ENCODE peak calls at places on chromosomes 11 and 22, in four cellular contexts. One of them, this sample, is unnamed.
A peak's percentile ranks its signal among the peaks of the same experiment; 100 is the strongest.

GRCh38 chr11:19892387-19892786 is 179.8 kb downstream of the NAV2 start:
- DNase-seq in anterior cingulate cortex: no peak
- DNase-seq in activated naive CD4-positive, alpha-beta T cell treated with anti-CD3 and anti-CD28 coated beads, Interleukin-2, amount 50 U/mL, for 72 hours: no peak
- DNase-seq in activated naive CD8-positive, alpha-beta T cell treated with anti-CD3 and anti-CD28 coated beads for 36 hours: no peak
- DNase-seq in this sample: no peak

GRCh38 chr11:69868003-69868865 is 49.0 kb upstream of the FGF3 start:
- DNase-seq in anterior cingulate cortex: no peak
- DNase-seq in activated naive CD4-positive, alpha-beta T cell treated with anti-CD3 and anti-CD28 coated beads, Interleukin-2, amount 50 U/mL, for 72 hours: peak; percentile 34
- DNase-seq in activated naive CD8-positive, alpha-beta T cell treated with anti-CD3 and anti-CD28 coated beads for 36 hours: no peak
- DNase-seq in this sample: no peak

GRCh38 chr22:23769321-23769965 is 1.7 kb upstream of the CHCHD10 start:
- DNase-seq in anterior cingulate cortex: no peak
- DNase-seq in activated naive CD4-positive, alpha-beta T cell treated with anti-CD3 and anti-CD28 coated beads, Interleukin-2, amount 50 U/mL, for 72 hours: no peak
- DNase-seq in activated naive CD8-positive, alpha-beta T cell treated with anti-CD3 and anti-CD28 coated beads for 36 hours: no peak
- DNase-seq in this sample: peak; percentile 79

GRCh38 chr11:79055866-79056632 is 384.8 kb downstream of the TENM4 start:
- DNase-seq in anterior cingulate cortex: no peak
- DNase-seq in activated naive CD4-positive, alpha-beta T cell treated with anti-CD3 and anti-CD28 coated beads, Interleukin-2, amount 50 U/mL, for 72 hours: no peak
- DNase-seq in activated naive CD8-positive, alpha-beta T cell treated with anti-CD3 and anti-CD28 coated beads for 36 hours: no peak
- DNase-seq in this sample: no peak

GRCh38 chr11:128373011-128373410 is 214.3 kb downstream of the ETS1 start:
- DNase-seq in anterior cingulate cortex: no peak
- DNase-seq in activated naive CD4-positive, alpha-beta T cell treated with anti-CD3 and anti-CD28 coated beads, Interleukin-2, amount 50 U/mL, for 72 hours: no peak
- DNase-seq in activated naive CD8-positive, alpha-beta T cell treated with anti-CD3 and anti-CD28 coated beads for 36 hours: no peak
- DNase-seq in this sample: no peak

GRCh38 chr22:36467042-36467810 is 14.2 kb downstream of the TXN2 start:
- DNase-seq in anterior cingulate cortex: no peak
- DNase-seq in activated naive CD4-positive, alpha-beta T cell treated with anti-CD3 and anti-CD28 coated beads, Interleukin-2, amount 50 U/mL, for 72 hours: no peak
- DNase-seq in activated naive CD8-positive, alpha-beta T cell treated with anti-CD3 and anti-CD28 coated beads for 36 hours: no peak
- DNase-seq in this sample: no peak

GRCh38 chr11:11427185-11427944 is 74.3 kb upstream of the CSNK2A3 start:
- DNase-seq in anterior cingulate cortex: no peak
- DNase-seq in activated naive CD4-positive, alpha-beta T cell treated with anti-CD3 and anti-CD28 coated beads, Interleukin-2, amount 50 U/mL, for 72 hours: no peak
- DNase-seq in activated naive CD8-positive, alpha-beta T cell treated with anti-CD3 and anti-CD28 coated beads for 36 hours: no peak
- DNase-seq in this sample: no peak

GRCh38 chr22:29907753-29908515 is 25.0 kb downstream of the MTMR3 start:
- DNase-seq in anterior cingulate cortex: no peak
- DNase-seq in activated naive CD4-positive, alpha-beta T cell treated with anti-CD3 and anti-CD28 coated beads, Interleukin-2, amount 50 U/mL, for 72 hours: no peak
- DNase-seq in activated naive CD8-positive, alpha-beta T cell treated with anti-CD3 and anti-CD28 coated beads for 36 hours: peak; percentile 4
- DNase-seq in this sample: no peak

GRCh38 chr22:17586831-17587440 is 23.6 kb downstream of the SLC25A18 start:
- DNase-seq in anterior cingulate cortex: no peak
- DNase-seq in activated naive CD4-positive, alpha-beta T cell treated with anti-CD3 and anti-CD28 coated beads, Interleukin-2, amount 50 U/mL, for 72 hours: no peak
- DNase-seq in activated naive CD8-positive, alpha-beta T cell treated with anti-CD3 and anti-CD28 coated beads for 36 hours: no peak
- DNase-seq in this sample: no peak

GRCh38 chr11:116849060-116849459 is 11.6 kb upstream of the APOA1 start:
- DNase-seq in anterior cingulate cortex: no peak
- DNase-seq in activated naive CD4-positive, alpha-beta T cell treated with anti-CD3 and anti-CD28 coated beads, Interleukin-2, amount 50 U/mL, for 72 hours: no peak
- DNase-seq in activated naive CD8-positive, alpha-beta T cell treated with anti-CD3 and anti-CD28 coated beads for 36 hours: no peak
- DNase-seq in this sample: no peak

GRCh38 chr11:117328414-117329010 is 858 bp downstream of the CEP164 start:
- DNase-seq in anterior cingulate cortex: no peak
- DNase-seq in activated naive CD4-positive, alpha-beta T cell treated with anti-CD3 and anti-CD28 coated beads, Interleukin-2, amount 50 U/mL, for 72 hours: no peak
- DNase-seq in activated naive CD8-positive, alpha-beta T cell treated with anti-CD3 and anti-CD28 coated beads for 36 hours: no peak
- DNase-seq in this sample: peak; percentile 13

GRCh38 chr11:94740975-94741707 is 27.0 kb upstream of the AMOTL1 start:
- DNase-seq in anterior cingulate cortex: no peak
- DNase-seq in activated naive CD4-positive, alpha-beta T cell treated with anti-CD3 and anti-CD28 coated beads, Interleukin-2, amount 50 U/mL, for 72 hours: no peak
- DNase-seq in activated naive CD8-positive, alpha-beta T cell treated with anti-CD3 and anti-CD28 coated beads for 36 hours: no peak
- DNase-seq in this sample: peak; percentile 14

GRCh38 chr22:46050916-46051614 is 74.1 kb upstream of the WNT7B start:
- DNase-seq in anterior cingulate cortex: no peak
- DNase-seq in activated naive CD4-positive, alpha-beta T cell treated with anti-CD3 and anti-CD28 coated beads, Interleukin-2, amount 50 U/mL, for 72 hours: no peak
- DNase-seq in activated naive CD8-positive, alpha-beta T cell treated with anti-CD3 and anti-CD28 coated beads for 36 hours: no peak
- DNase-seq in this sample: no peak

GRCh38 chr22:38844661-38845367 is 986 bp upstream of the NPTXR start:
- DNase-seq in anterior cingulate cortex: no peak
- DNase-seq in activated naive CD4-positive, alpha-beta T cell treated with anti-CD3 and anti-CD28 coated beads, Interleukin-2, amount 50 U/mL, for 72 hours: no peak
- DNase-seq in activated naive CD8-positive, alpha-beta T cell treated with anti-CD3 and anti-CD28 coated beads for 36 hours: no peak
- DNase-seq in this sample: no peak